ENCODE peak calls at places on chromosomes 16 and 17, in ten cellular contexts. One of them, this sample, is unnamed.

GRCh38 chr17:72488542-72489272 is 367.9 kb downstream of the SOX9 start:
- DNase-seq in NCI-H748 treated with DMSO at 0.1 percent for 48 hours: peak; percentile 67
- DNase-seq in foreskin fibroblast: no peak
- DNase-seq in AG09309: no peak
- DNase-seq in HEK293T: no peak
- DNase-seq in nucleus accumbens: no peak
- DNase-seq in suprapubic skin: no peak
- DNase-seq in RWPE1: no peak
- DNase-seq in activated T-cell treated with anti-CD3 and anti-CD28 coated beads, Interleukin-2, amount 50 U/mL, for 72 hours: no peak
- DNase-seq in hypothalamus: no peak
- DNase-seq in this sample: no peak

GRCh38 chr16:23064642-23065041 is 84.6 kb downstream of the USP31 start:
- DNase-seq in NCI-H748 treated with DMSO at 0.1 percent for 48 hours: no peak
- DNase-seq in foreskin fibroblast: no peak
- DNase-seq in AG09309: peak; percentile 62
- DNase-seq in HEK293T: no peak
- DNase-seq in nucleus accumbens: no peak
- DNase-seq in suprapubic skin: no peak
- DNase-seq in RWPE1: no peak
- DNase-seq in activated T-cell treated with anti-CD3 and anti-CD28 coated beads, Interleukin-2, amount 50 U/mL, for 72 hours: no peak
- DNase-seq in hypothalamus: no peak
- DNase-seq in this sample: no peak

GRCh38 chr16:4123617-4124300 is 7.5 kb upstream of the ADCY9 start:
- DNase-seq in NCI-H748 treated with DMSO at 0.1 percent for 48 hours: no peak
- DNase-seq in foreskin fibroblast: peak; percentile 45
- DNase-seq in AG09309: peak; percentile 52
- DNase-seq in HEK293T: no peak
- DNase-seq in nucleus accumbens: no peak
- DNase-seq in suprapubic skin: no peak
- DNase-seq in RWPE1: no peak
- DNase-seq in activated T-cell treated with anti-CD3 and anti-CD28 coated beads, Interleukin-2, amount 50 U/mL, for 72 hours: no peak
- DNase-seq in hypothalamus: no peak
- DNase-seq in this sample: no peak

GRCh38 chr16:53864819-53865491 is 161.0 kb downstream of the FTO start:
- DNase-seq in NCI-H748 treated with DMSO at 0.1 percent for 48 hours: peak; percentile 20
- DNase-seq in foreskin fibroblast: peak; percentile 10
- DNase-seq in AG09309: no peak
- DNase-seq in HEK293T: no peak
- DNase-seq in nucleus accumbens: no peak
- DNase-seq in suprapubic skin: no peak
- DNase-seq in RWPE1: peak; percentile 60
- DNase-seq in activated T-cell treated with anti-CD3 and anti-CD28 coated beads, Interleukin-2, amount 50 U/mL, for 72 hours: no peak
- DNase-seq in hypothalamus: no peak
- DNase-seq in this sample: peak; percentile 13

GRCh38 chr17:63853260-63853659 is 10.8 kb upstream of the SMARCD2 start:
- DNase-seq in NCI-H748 treated with DMSO at 0.1 percent for 48 hours: no peak
- DNase-seq in foreskin fibroblast: no peak
- DNase-seq in AG09309: no peak
- DNase-seq in HEK293T: no peak
- DNase-seq in nucleus accumbens: no peak
- DNase-seq in suprapubic skin: no peak
- DNase-seq in RWPE1: no peak
- DNase-seq in activated T-cell treated with anti-CD3 and anti-CD28 coated beads, Interleukin-2, amount 50 U/mL, for 72 hours: no peak
- DNase-seq in hypothalamus: no peak
- DNase-seq in this sample: no peak

GRCh38 chr17:77450742-77451270 is 310.0 kb downstream of the SEC14L1 start:
- DNase-seq in NCI-H748 treated with DMSO at 0.1 percent for 48 hours: no peak
- DNase-seq in foreskin fibroblast: no peak
- DNase-seq in AG09309: no peak
- DNase-seq in HEK293T: no peak
- DNase-seq in nucleus accumbens: no peak
- DNase-seq in suprapubic skin: no peak
- DNase-seq in RWPE1: no peak
- DNase-seq in activated T-cell treated with anti-CD3 and anti-CD28 coated beads, Interleukin-2, amount 50 U/mL, for 72 hours: no peak
- DNase-seq in hypothalamus: no peak
- DNase-seq in this sample: no peak

GRCh38 chr17:66714046-66715023 is 120.6 kb upstream of the CACNG5 start:
- DNase-seq in NCI-H748 treated with DMSO at 0.1 percent for 48 hours: no peak
- DNase-seq in foreskin fibroblast: no peak
- DNase-seq in AG09309: no peak
- DNase-seq in HEK293T: no peak
- DNase-seq in nucleus accumbens: no peak
- DNase-seq in suprapubic skin: no peak
- DNase-seq in RWPE1: no peak
- DNase-seq in activated T-cell treated with anti-CD3 and anti-CD28 coated beads, Interleukin-2, amount 50 U/mL, for 72 hours: no peak
- DNase-seq in hypothalamus: no peak
- DNase-seq in this sample: no peak

GRCh38 chr16:15961060-15961511 is 11.7 kb downstream of the ABCC1 start:
- DNase-seq in NCI-H748 treated with DMSO at 0.1 percent for 48 hours: no peak
- DNase-seq in foreskin fibroblast: no peak
- DNase-seq in AG09309: no peak
- DNase-seq in HEK293T: no peak
- DNase-seq in nucleus accumbens: no peak
- DNase-seq in suprapubic skin: no peak
- DNase-seq in RWPE1: no peak
- DNase-seq in activated T-cell treated with anti-CD3 and anti-CD28 coated beads, Interleukin-2, amount 50 U/mL, for 72 hours: peak; percentile 78
- DNase-seq in hypothalamus: no peak
- DNase-seq in this sample: peak; percentile 76

GRCh38 chr17:59842901-59843652 is 49.7 kb downstream of the TUBD1 start:
- DNase-seq in NCI-H748 treated with DMSO at 0.1 percent for 48 hours: no peak
- DNase-seq in foreskin fibroblast: peak; percentile 86
- DNase-seq in AG09309: peak; percentile 99
- DNase-seq in HEK293T: no peak
- DNase-seq in nucleus accumbens: no peak
- DNase-seq in suprapubic skin: no peak
- DNase-seq in RWPE1: peak; percentile 44
- DNase-seq in activated T-cell treated with anti-CD3 and anti-CD28 coated beads, Interleukin-2, amount 50 U/mL, for 72 hours: peak; percentile 74
- DNase-seq in hypothalamus: no peak
- DNase-seq in this sample: peak; percentile 81

GRCh38 chr16:79283578-79283977 is 317.0 kb downstream of the MAF start:
- DNase-seq in NCI-H748 treated with DMSO at 0.1 percent for 48 hours: no peak
- DNase-seq in foreskin fibroblast: no peak
- DNase-seq in AG09309: no peak
- DNase-seq in HEK293T: no peak
- DNase-seq in nucleus accumbens: no peak
- DNase-seq in suprapubic skin: no peak
- DNase-seq in RWPE1: no peak
- DNase-seq in activated T-cell treated with anti-CD3 and anti-CD28 coated beads, Interleukin-2, amount 50 U/mL, for 72 hours: no peak
- DNase-seq in hypothalamus: no peak
- DNase-seq in this sample: peak; percentile 55

GRCh38 chr17:10151667-10152496 is 46.5 kb downstream of the GAS7 start:
- DNase-seq in NCI-H748 treated with DMSO at 0.1 percent for 48 hours: no peak
- DNase-seq in foreskin fibroblast: no peak
- DNase-seq in AG09309: no peak
- DNase-seq in HEK293T: no peak
- DNase-seq in nucleus accumbens: no peak
- DNase-seq in suprapubic skin: no peak
- DNase-seq in RWPE1: no peak
- DNase-seq in activated T-cell treated with anti-CD3 and anti-CD28 coated beads, Interleukin-2, amount 50 U/mL, for 72 hours: no peak
- DNase-seq in hypothalamus: no peak
- DNase-seq in this sample: no peak

GRCh38 chr16:47848481-47849109 is 307.2 kb downstream of the ABCC12 start:
- DNase-seq in NCI-H748 treated with DMSO at 0.1 percent for 48 hours: no peak
- DNase-seq in foreskin fibroblast: peak; percentile 4
- DNase-seq in AG09309: no peak
- DNase-seq in HEK293T: no peak
- DNase-seq in nucleus accumbens: peak; percentile 44
- DNase-seq in suprapubic skin: no peak
- DNase-seq in RWPE1: peak; percentile 64
- DNase-seq in activated T-cell treated with anti-CD3 and anti-CD28 coated beads, Interleukin-2, amount 50 U/mL, for 72 hours: no peak
- DNase-seq in hypothalamus: no peak
- DNase-seq in this sample: no peak

GRCh38 chr17:82172461-82173160 is 40.0 kb downstream of the CCDC57 start:
- DNase-seq in NCI-H748 treated with DMSO at 0.1 percent for 48 hours: no peak
- DNase-seq in foreskin fibroblast: no peak
- DNase-seq in AG09309: no peak
- DNase-seq in HEK293T: no peak
- DNase-seq in nucleus accumbens: no peak
- DNase-seq in suprapubic skin: no peak
- DNase-seq in RWPE1: no peak
- DNase-seq in activated T-cell treated with anti-CD3 and anti-CD28 coated beads, Interleukin-2, amount 50 U/mL, for 72 hours: no peak
- DNase-seq in hypothalamus: no peak
- DNase-seq in this sample: no peak

GRCh38 chr17:61461967-61462733 is 9.9 kb downstream of the TBX4 start:
- DNase-seq in NCI-H748 treated with DMSO at 0.1 percent for 48 hours: no peak
- DNase-seq in foreskin fibroblast: no peak
- DNase-seq in AG09309: no peak
- DNase-seq in HEK293T: no peak
- DNase-seq in nucleus accumbens: no peak
- DNase-seq in suprapubic skin: no peak
- DNase-seq in RWPE1: no peak
- DNase-seq in activated T-cell treated with anti-CD3 and anti-CD28 coated beads, Interleukin-2, amount 50 U/mL, for 72 hours: no peak
- DNase-seq in hypothalamus: no peak
- DNase-seq in this sample: no peak

GRCh38 chr16:7132465-7132864 is 200.2 kb upstream of the RBFOX1 start:
- DNase-seq in NCI-H748 treated with DMSO at 0.1 percent for 48 hours: no peak
- DNase-seq in foreskin fibroblast: no peak
- DNase-seq in AG09309: no peak
- DNase-seq in HEK293T: no peak
- DNase-seq in nucleus accumbens: no peak
- DNase-seq in suprapubic skin: no peak
- DNase-seq in RWPE1: no peak
- DNase-seq in activated T-cell treated with anti-CD3 and anti-CD28 coated beads, Interleukin-2, amount 50 U/mL, for 72 hours: no peak
- DNase-seq in hypothalamus: no peak
- DNase-seq in this sample: no peak

GRCh38 chr17:29722411-29723198 is 99.9 kb upstream of the CORO6 start:
- DNase-seq in NCI-H748 treated with DMSO at 0.1 percent for 48 hours: no peak
- DNase-seq in foreskin fibroblast: peak; percentile 74
- DNase-seq in AG09309: no peak
- DNase-seq in HEK293T: peak; percentile 6
- DNase-seq in nucleus accumbens: no peak
- DNase-seq in suprapubic skin: no peak
- DNase-seq in RWPE1: no peak
- DNase-seq in activated T-cell treated with anti-CD3 and anti-CD28 coated beads, Interleukin-2, amount 50 U/mL, for 72 hours: peak; percentile 27
- DNase-seq in hypothalamus: no peak
- DNase-seq in this sample: no peak

GRCh38 chr17:42097691-42098661 is at the start of gene ZNF385C:
- DNase-seq in NCI-H748 treated with DMSO at 0.1 percent for 48 hours: no peak
- DNase-seq in foreskin fibroblast: no peak
- DNase-seq in AG09309: no peak
- DNase-seq in HEK293T: no peak
- DNase-seq in nucleus accumbens: no peak
- DNase-seq in suprapubic skin: no peak
- DNase-seq in RWPE1: no peak
- DNase-seq in activated T-cell treated with anti-CD3 and anti-CD28 coated beads, Interleukin-2, amount 50 U/mL, for 72 hours: no peak
- DNase-seq in hypothalamus: no peak
- DNase-seq in this sample: peak; percentile 50

GRCh38 chr17:13635951-13636350 is 34.2 kb upstream of the HS3ST3A1 start:
- DNase-seq in NCI-H748 treated with DMSO at 0.1 percent for 48 hours: no peak
- DNase-seq in foreskin fibroblast: no peak
- DNase-seq in AG09309: no peak
- DNase-seq in HEK293T: no peak
- DNase-seq in nucleus accumbens: no peak
- DNase-seq in suprapubic skin: no peak
- DNase-seq in RWPE1: no peak
- DNase-seq in activated T-cell treated with anti-CD3 and anti-CD28 coated beads, Interleukin-2, amount 50 U/mL, for 72 hours: no peak
- DNase-seq in hypothalamus: no peak
- DNase-seq in this sample: no peak

GRCh38 chr16:11534262-11534661 is 52.5 kb downstream of the LITAF start:
- DNase-seq in NCI-H748 treated with DMSO at 0.1 percent for 48 hours: no peak
- DNase-seq in foreskin fibroblast: peak; percentile 29
- DNase-seq in AG09309: no peak
- DNase-seq in HEK293T: no peak
- DNase-seq in nucleus accumbens: no peak
- DNase-seq in suprapubic skin: no peak
- DNase-seq in RWPE1: no peak
- DNase-seq in activated T-cell treated with anti-CD3 and anti-CD28 coated beads, Interleukin-2, amount 50 U/mL, for 72 hours: no peak
- DNase-seq in hypothalamus: no peak
- DNase-seq in this sample: no peak

GRCh38 chr17:19977360-19978205 is at the start of gene AKAP10:
- DNase-seq in NCI-H748 treated with DMSO at 0.1 percent for 48 hours: peak; percentile 88
- DNase-seq in foreskin fibroblast: peak; percentile 78
- DNase-seq in AG09309: peak; percentile 17
- DNase-seq in HEK293T: peak; percentile 92
- DNase-seq in nucleus accumbens: peak; percentile 86
- DNase-seq in suprapubic skin: peak; percentile 96
- DNase-seq in RWPE1: peak; percentile 84
- DNase-seq in activated T-cell treated with anti-CD3 and anti-CD28 coated beads, Interleukin-2, amount 50 U/mL, for 72 hours: peak; percentile 95
- DNase-seq in hypothalamus: peak; percentile 79
- DNase-seq in this sample: peak; percentile 97

GRCh38 chr17:82070611-82071010 is 5.0 kb upstream of the DUS1L start:
- DNase-seq in NCI-H748 treated with DMSO at 0.1 percent for 48 hours: no peak
- DNase-seq in foreskin fibroblast: no peak
- DNase-seq in AG09309: no peak
- DNase-seq in HEK293T: no peak
- DNase-seq in nucleus accumbens: no peak
- DNase-seq in suprapubic skin: no peak
- DNase-seq in RWPE1: no peak
- DNase-seq in activated T-cell treated with anti-CD3 and anti-CD28 coated beads, Interleukin-2, amount 50 U/mL, for 72 hours: no peak
- DNase-seq in hypothalamus: no peak
- DNase-seq in this sample: no peak

GRCh38 chr16:330746-331145 is 21.8 kb downstream of the AXIN1 start:
- DNase-seq in NCI-H748 treated with DMSO at 0.1 percent for 48 hours: no peak
- DNase-seq in foreskin fibroblast: no peak
- DNase-seq in AG09309: no peak
- DNase-seq in HEK293T: no peak
- DNase-seq in nucleus accumbens: no peak
- DNase-seq in suprapubic skin: no peak
- DNase-seq in RWPE1: no peak
- DNase-seq in activated T-cell treated with anti-CD3 and anti-CD28 coated beads, Interleukin-2, amount 50 U/mL, for 72 hours: no peak
- DNase-seq in hypothalamus: no peak
- DNase-seq in this sample: no peak

GRCh38 chr17:36921131-36921851 is 16.0 kb upstream of the LHX1 start:
- DNase-seq in NCI-H748 treated with DMSO at 0.1 percent for 48 hours: no peak
- DNase-seq in foreskin fibroblast: no peak
- DNase-seq in AG09309: no peak
- DNase-seq in HEK293T: no peak
- DNase-seq in nucleus accumbens: peak; percentile 82
- DNase-seq in suprapubic skin: no peak
- DNase-seq in RWPE1: peak; percentile 98
- DNase-seq in activated T-cell treated with anti-CD3 and anti-CD28 coated beads, Interleukin-2, amount 50 U/mL, for 72 hours: peak; percentile 72
- DNase-seq in hypothalamus: no peak
- DNase-seq in this sample: peak; percentile 86

GRCh38 chr16:74874912-74875311 is 100.3 kb upstream of the FA2H start:
- DNase-seq in NCI-H748 treated with DMSO at 0.1 percent for 48 hours: no peak
- DNase-seq in foreskin fibroblast: no peak
- DNase-seq in AG09309: no peak
- DNase-seq in HEK293T: no peak
- DNase-seq in nucleus accumbens: no peak
- DNase-seq in suprapubic skin: no peak
- DNase-seq in RWPE1: no peak
- DNase-seq in activated T-cell treated with anti-CD3 and anti-CD28 coated beads, Interleukin-2, amount 50 U/mL, for 72 hours: no peak
- DNase-seq in hypothalamus: no peak
- DNase-seq in this sample: no peak

GRCh38 chr17:61009619-61010018 is 332.0 kb downstream of the BCAS3 start:
- DNase-seq in NCI-H748 treated with DMSO at 0.1 percent for 48 hours: no peak
- DNase-seq in foreskin fibroblast: no peak
- DNase-seq in AG09309: no peak
- DNase-seq in HEK293T: no peak
- DNase-seq in nucleus accumbens: no peak
- DNase-seq in suprapubic skin: no peak
- DNase-seq in RWPE1: no peak
- DNase-seq in activated T-cell treated with anti-CD3 and anti-CD28 coated beads, Interleukin-2, amount 50 U/mL, for 72 hours: no peak
- DNase-seq in hypothalamus: no peak
- DNase-seq in this sample: no peak

GRCh38 chr17:19508327-19508867 is 25.3 kb upstream of the SLC47A1 start:
- DNase-seq in NCI-H748 treated with DMSO at 0.1 percent for 48 hours: peak; percentile 64
- DNase-seq in foreskin fibroblast: no peak
- DNase-seq in AG09309: no peak
- DNase-seq in HEK293T: peak; percentile 48
- DNase-seq in nucleus accumbens: no peak
- DNase-seq in suprapubic skin: no peak
- DNase-seq in RWPE1: no peak
- DNase-seq in activated T-cell treated with anti-CD3 and anti-CD28 coated beads, Interleukin-2, amount 50 U/mL, for 72 hours: no peak
- DNase-seq in hypothalamus: no peak
- DNase-seq in this sample: no peak

GRCh38 chr17:56939869-56940484 is 20.9 kb downstream of the COIL start:
- DNase-seq in NCI-H748 treated with DMSO at 0.1 percent for 48 hours: peak; percentile 29
- DNase-seq in foreskin fibroblast: no peak
- DNase-seq in AG09309: peak; percentile 20
- DNase-seq in HEK293T: peak; percentile 56
- DNase-seq in nucleus accumbens: no peak
- DNase-seq in suprapubic skin: no peak
- DNase-seq in RWPE1: peak; percentile 34
- DNase-seq in activated T-cell treated with anti-CD3 and anti-CD28 coated beads, Interleukin-2, amount 50 U/mL, for 72 hours: no peak
- DNase-seq in hypothalamus: no peak
- DNase-seq in this sample: no peak

GRCh38 chr17:38434178-38434665 is 6.0 kb downstream of the ARHGAP23 start:
- DNase-seq in NCI-H748 treated with DMSO at 0.1 percent for 48 hours: no peak
- DNase-seq in foreskin fibroblast: no peak
- DNase-seq in AG09309: no peak
- DNase-seq in HEK293T: no peak
- DNase-seq in nucleus accumbens: peak; percentile 70
- DNase-seq in suprapubic skin: no peak
- DNase-seq in RWPE1: no peak
- DNase-seq in activated T-cell treated with anti-CD3 and anti-CD28 coated beads, Interleukin-2, amount 50 U/mL, for 72 hours: no peak
- DNase-seq in hypothalamus: no peak
- DNase-seq in this sample: no peak